ENCODE peak calls at places on chromosome 1, in nine cellular contexts. One of them, this sample, is unnamed.

GRCh38 chr1:230458509-230458908 is 32.4 kb upstream of the PGBD5 start:
- DNase-seq in AG10803: peak; percentile 21
- DNase-seq in choroid plexus epithelial cell: peak; percentile 46
- DNase-seq in pancreas: no peak
- DNase-seq in ascending aorta: no peak
- DNase-seq in cardiac fibroblast: peak; percentile 43
- DNase-seq in stomach: no peak
- DNase-seq in LNCaP clone FGC: no peak
- DNase-seq in left lung: no peak
- DNase-seq in this sample: peak; percentile 66

GRCh38 chr1:236030572-236030971 is 34.3 kb downstream of the NID1 start:
- DNase-seq in AG10803: no peak
- DNase-seq in choroid plexus epithelial cell: no peak
- DNase-seq in pancreas: no peak
- DNase-seq in ascending aorta: no peak
- DNase-seq in cardiac fibroblast: no peak
- DNase-seq in stomach: no peak
- DNase-seq in LNCaP clone FGC: peak; percentile 52
- DNase-seq in left lung: no peak
- DNase-seq in this sample: no peak

GRCh38 chr1:3194760-3195479 is 125.9 kb downstream of the PRDM16 start:
- DNase-seq in AG10803: no peak
- DNase-seq in choroid plexus epithelial cell: no peak
- DNase-seq in pancreas: no peak
- DNase-seq in ascending aorta: peak; percentile 59
- DNase-seq in cardiac fibroblast: no peak
- DNase-seq in stomach: no peak
- DNase-seq in LNCaP clone FGC: no peak
- DNase-seq in left lung: no peak
- DNase-seq in this sample: no peak

GRCh38 chr1:202187040-202187671 is 6.4 kb upstream of the LGR6 start:
- DNase-seq in AG10803: no peak
- DNase-seq in choroid plexus epithelial cell: no peak
- DNase-seq in pancreas: no peak
- DNase-seq in ascending aorta: no peak
- DNase-seq in cardiac fibroblast: no peak
- DNase-seq in stomach: no peak
- DNase-seq in LNCaP clone FGC: no peak
- DNase-seq in left lung: no peak
- DNase-seq in this sample: no peak

GRCh38 chr1:211326528-211327340 is at the start of gene TRAF5:
- DNase-seq in AG10803: peak; percentile 60
- DNase-seq in choroid plexus epithelial cell: peak; percentile 64
- DNase-seq in pancreas: peak; percentile 56
- DNase-seq in ascending aorta: no peak
- DNase-seq in cardiac fibroblast: peak; percentile 64
- DNase-seq in stomach: peak; percentile 58
- DNase-seq in LNCaP clone FGC: no peak
- DNase-seq in left lung: peak; percentile 91
- DNase-seq in this sample: peak; percentile 59

GRCh38 chr1:176384841-176385240 is 78.1 kb upstream of the PAPPA2 start:
- DNase-seq in AG10803: no peak
- DNase-seq in choroid plexus epithelial cell: no peak
- DNase-seq in pancreas: no peak
- DNase-seq in ascending aorta: no peak
- DNase-seq in cardiac fibroblast: no peak
- DNase-seq in stomach: no peak
- DNase-seq in LNCaP clone FGC: no peak
- DNase-seq in left lung: no peak
- DNase-seq in this sample: no peak

GRCh38 chr1:98051065-98051675 is 130.3 kb upstream of the DPYD start:
- DNase-seq in AG10803: peak; percentile 76
- DNase-seq in choroid plexus epithelial cell: peak; percentile 89
- DNase-seq in pancreas: peak; percentile 76
- DNase-seq in ascending aorta: no peak
- DNase-seq in cardiac fibroblast: peak; percentile 87
- DNase-seq in stomach: peak; percentile 72
- DNase-seq in LNCaP clone FGC: peak; percentile 56
- DNase-seq in left lung: no peak
- DNase-seq in this sample: peak; percentile 87

GRCh38 chr1:43451157-43451591 is 2.6 kb downstream of the HYI start:
- DNase-seq in AG10803: no peak
- DNase-seq in choroid plexus epithelial cell: no peak
- DNase-seq in pancreas: no peak
- DNase-seq in ascending aorta: no peak
- DNase-seq in cardiac fibroblast: no peak
- DNase-seq in stomach: no peak
- DNase-seq in LNCaP clone FGC: no peak
- DNase-seq in left lung: no peak
- DNase-seq in this sample: no peak

GRCh38 chr1:200258447-200259375 is 151.1 kb downstream of the ZNF281 start:
- DNase-seq in AG10803: peak; percentile 11
- DNase-seq in choroid plexus epithelial cell: peak; percentile 59
- DNase-seq in pancreas: no peak
- DNase-seq in ascending aorta: no peak
- DNase-seq in cardiac fibroblast: peak; percentile 24
- DNase-seq in stomach: no peak
- DNase-seq in LNCaP clone FGC: no peak
- DNase-seq in left lung: no peak
- DNase-seq in this sample: peak; percentile 33

GRCh38 chr1:94496076-94496755 is 45.3 kb downstream of the F3 start:
- DNase-seq in AG10803: no peak
- DNase-seq in choroid plexus epithelial cell: no peak
- DNase-seq in pancreas: no peak
- DNase-seq in ascending aorta: no peak
- DNase-seq in cardiac fibroblast: no peak
- DNase-seq in stomach: no peak
- DNase-seq in LNCaP clone FGC: no peak
- DNase-seq in left lung: no peak
- DNase-seq in this sample: no peak

DNA sequence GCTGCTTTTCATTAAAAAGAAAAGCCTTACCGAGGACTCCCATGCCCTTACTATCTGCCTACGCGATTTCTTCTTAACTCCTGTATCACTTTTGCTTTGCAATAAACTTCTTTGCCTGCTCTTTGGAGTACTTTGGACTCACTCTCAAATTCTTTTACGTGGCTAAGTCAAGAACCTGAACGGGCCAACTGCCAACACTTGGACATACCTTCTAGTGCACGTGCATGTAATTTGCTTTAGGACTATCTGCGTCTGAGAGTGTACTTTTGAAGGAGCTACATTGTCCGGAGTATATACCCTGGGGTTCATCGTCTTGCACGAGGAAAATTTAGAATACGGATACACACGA is 3.6 kb upstream of the OTUD3 start:
- DNase-seq in AG10803: no peak
- DNase-seq in choroid plexus epithelial cell: no peak
- DNase-seq in pancreas: no peak
- DNase-seq in ascending aorta: no peak
- DNase-seq in cardiac fibroblast: no peak
- DNase-seq in stomach: peak; percentile 75
- DNase-seq in LNCaP clone FGC: no peak
- DNase-seq in left lung: no peak
- DNase-seq in this sample: no peak
- H3K4me3 ChIP-seq in AG10803: no peak overlapping the region
- H3K4me3 ChIP-seq in choroid plexus epithelial cell: no peak overlapping the region
- H3K4me3 ChIP-seq in pancreas: no peak overlapping the region
- H3K4me3 ChIP-seq in ascending aorta: no peak overlapping the region
- H3K4me3 ChIP-seq in cardiac fibroblast: no peak overlapping the region
- H3K4me3 ChIP-seq in stomach: no peak overlapping the region
- H3K4me3 ChIP-seq in LNCaP clone FGC: no peak overlapping the region
- H3K4me3 ChIP-seq in left lung: no peak overlapping the region
- H3K4me3 ChIP-seq in this sample: no peak overlapping the region

GRCh38 chr1:6928106-6928885 is 143.0 kb downstream of the CAMTA1 start:
- DNase-seq in AG10803: no peak
- DNase-seq in choroid plexus epithelial cell: no peak
- DNase-seq in pancreas: no peak
- DNase-seq in ascending aorta: no peak
- DNase-seq in cardiac fibroblast: no peak
- DNase-seq in stomach: no peak
- DNase-seq in LNCaP clone FGC: no peak
- DNase-seq in left lung: no peak
- DNase-seq in this sample: no peak

GRCh38 chr1:6923955-6924890 is 139.0 kb downstream of the CAMTA1 start:
- DNase-seq in AG10803: no peak
- DNase-seq in choroid plexus epithelial cell: no peak
- DNase-seq in pancreas: no peak
- DNase-seq in ascending aorta: no peak
- DNase-seq in cardiac fibroblast: no peak
- DNase-seq in stomach: no peak
- DNase-seq in LNCaP clone FGC: no peak
- DNase-seq in left lung: no peak
- DNase-seq in this sample: no peak

GRCh38 chr1:6930901-6931300 is 145.6 kb downstream of the CAMTA1 start:
- DNase-seq in AG10803: no peak
- DNase-seq in choroid plexus epithelial cell: no peak
- DNase-seq in pancreas: no peak
- DNase-seq in ascending aorta: no peak
- DNase-seq in cardiac fibroblast: no peak
- DNase-seq in stomach: no peak
- DNase-seq in LNCaP clone FGC: no peak
- DNase-seq in left lung: no peak
- DNase-seq in this sample: no peak

GRCh38 chr1:6924891-6925290 is 139.6 kb downstream of the CAMTA1 start:
- DNase-seq in AG10803: no peak
- DNase-seq in choroid plexus epithelial cell: no peak
- DNase-seq in pancreas: no peak
- DNase-seq in ascending aorta: no peak
- DNase-seq in cardiac fibroblast: no peak
- DNase-seq in stomach: no peak
- DNase-seq in LNCaP clone FGC: no peak
- DNase-seq in left lung: no peak
- DNase-seq in this sample: no peak

GRCh38 chr1:6927626-6928025 is 142.4 kb downstream of the CAMTA1 start:
- DNase-seq in AG10803: no peak
- DNase-seq in choroid plexus epithelial cell: no peak
- DNase-seq in pancreas: no peak
- DNase-seq in ascending aorta: no peak
- DNase-seq in cardiac fibroblast: no peak
- DNase-seq in stomach: no peak
- DNase-seq in LNCaP clone FGC: no peak
- DNase-seq in left lung: no peak
- DNase-seq in this sample: no peak
- TF ChIP-seq CTCF in AG10803: no peak
- TF ChIP-seq CTCF in choroid plexus epithelial cell: no peak
- TF ChIP-seq CTCF in pancreas: no peak
- TF ChIP-seq CTCF in ascending aorta: no peak
- TF ChIP-seq CTCF in cardiac fibroblast: no peak
- TF ChIP-seq CTCF in stomach: no peak
- TF ChIP-seq CTCF in LNCaP clone FGC: no peak
- TF ChIP-seq CTCF in left lung: no peak
- TF ChIP-seq CTCF in this sample: no peak

DNA sequence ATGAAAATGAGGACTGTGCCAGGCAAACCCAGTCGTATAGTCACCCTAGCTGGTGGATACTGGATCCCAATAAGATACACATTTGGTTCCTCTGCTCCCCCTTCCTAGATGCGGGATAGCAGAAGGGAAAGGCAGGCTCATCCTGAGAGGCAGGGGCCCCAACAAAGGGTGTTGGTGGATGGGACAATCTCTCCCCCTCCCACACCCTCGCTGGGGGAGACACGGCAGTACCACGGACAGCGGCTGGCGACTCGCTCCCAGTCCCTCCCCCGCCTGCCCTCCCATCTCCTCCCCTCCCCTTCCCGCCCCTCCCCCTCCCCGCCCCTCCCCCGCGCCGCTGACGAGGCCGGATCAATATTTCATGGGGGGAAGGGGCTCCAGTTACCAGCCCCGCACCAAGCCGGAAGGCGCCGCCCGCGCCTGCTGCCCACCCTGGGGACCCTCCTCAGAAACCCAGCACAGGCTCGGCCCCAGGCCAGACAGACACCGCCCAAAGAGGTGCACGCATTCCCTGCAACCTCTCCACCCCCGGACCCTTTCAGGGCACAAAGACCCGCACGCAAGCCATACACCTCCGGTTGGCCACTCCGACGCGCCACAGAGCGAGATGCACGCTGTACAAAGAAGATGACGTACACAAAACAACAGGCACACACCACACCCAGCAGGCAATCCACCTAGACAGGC is 11.5 kb downstream of the RIMS3 start:
- DNase-seq in AG10803: no peak
- DNase-seq in choroid plexus epithelial cell: no peak
- DNase-seq in pancreas: no peak
- DNase-seq in ascending aorta: no peak
- DNase-seq in cardiac fibroblast: no peak
- DNase-seq in stomach: no peak
- DNase-seq in LNCaP clone FGC: no peak
- DNase-seq in left lung: no peak
- DNase-seq in this sample: peak; percentile 15
- H3K4me3 ChIP-seq in AG10803: no peak overlapping the region
- H3K4me3 ChIP-seq in choroid plexus epithelial cell: no peak overlapping the region
- H3K4me3 ChIP-seq in pancreas: no peak overlapping the region
- H3K4me3 ChIP-seq in ascending aorta: no peak overlapping the region
- H3K4me3 ChIP-seq in cardiac fibroblast: no peak overlapping the region
- H3K4me3 ChIP-seq in stomach: no peak overlapping the region
- H3K4me3 ChIP-seq in LNCaP clone FGC: no peak overlapping the region
- H3K4me3 ChIP-seq in left lung: no peak overlapping the region
- H3K4me3 ChIP-seq in this sample: no peak overlapping the region

GRCh38 chr1:77388655-77389054 is 106.8 kb downstream of the AK5 start:
- DNase-seq in AG10803: peak; percentile 54
- DNase-seq in choroid plexus epithelial cell: no peak
- DNase-seq in pancreas: no peak
- DNase-seq in ascending aorta: no peak
- DNase-seq in cardiac fibroblast: peak; percentile 39
- DNase-seq in stomach: no peak
- DNase-seq in LNCaP clone FGC: no peak
- DNase-seq in left lung: no peak
- DNase-seq in this sample: no peak

GRCh38 chr1:77387553-77387952 is 105.7 kb downstream of the AK5 start:
- DNase-seq in AG10803: no peak
- DNase-seq in choroid plexus epithelial cell: no peak
- DNase-seq in pancreas: no peak
- DNase-seq in ascending aorta: no peak
- DNase-seq in cardiac fibroblast: no peak
- DNase-seq in stomach: no peak
- DNase-seq in LNCaP clone FGC: no peak
- DNase-seq in left lung: no peak
- DNase-seq in this sample: no peak

GRCh38 chr1:77383236-77383635 is 101.4 kb downstream of the AK5 start:
- DNase-seq in AG10803: no peak
- DNase-seq in choroid plexus epithelial cell: no peak
- DNase-seq in pancreas: no peak
- DNase-seq in ascending aorta: no peak
- DNase-seq in cardiac fibroblast: no peak
- DNase-seq in stomach: no peak
- DNase-seq in LNCaP clone FGC: no peak
- DNase-seq in left lung: no peak
- DNase-seq in this sample: no peak

GRCh38 chr1:77386276-77386675 is 104.5 kb downstream of the AK5 start:
- DNase-seq in AG10803: no peak
- DNase-seq in choroid plexus epithelial cell: no peak
- DNase-seq in pancreas: no peak
- DNase-seq in ascending aorta: no peak
- DNase-seq in cardiac fibroblast: no peak
- DNase-seq in stomach: no peak
- DNase-seq in LNCaP clone FGC: no peak
- DNase-seq in left lung: no peak
- DNase-seq in this sample: no peak

DNA sequence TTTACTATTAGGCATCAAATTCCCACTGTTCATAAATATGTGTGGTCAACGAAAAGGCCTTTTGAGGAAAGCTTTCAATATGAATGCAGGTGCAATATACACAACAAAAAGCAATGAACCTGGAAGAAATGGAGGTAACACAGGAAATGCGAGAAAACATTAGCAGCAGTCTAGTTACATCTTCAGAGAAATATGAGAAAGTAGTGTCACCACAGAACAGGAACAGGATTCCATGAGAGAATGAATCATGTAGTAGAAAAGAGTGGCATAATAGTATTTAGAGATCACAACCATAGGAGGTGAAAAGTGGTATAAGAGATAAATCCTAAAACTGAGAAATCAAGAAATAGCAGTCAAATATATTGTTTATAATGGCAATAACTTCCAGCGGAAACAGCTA is 103.7 kb downstream of the AK5 start:
- DNase-seq in AG10803: peak; percentile 12
- DNase-seq in choroid plexus epithelial cell: peak; percentile 20
- DNase-seq in pancreas: no peak
- DNase-seq in ascending aorta: no peak
- DNase-seq in cardiac fibroblast: no peak
- DNase-seq in stomach: no peak
- DNase-seq in LNCaP clone FGC: no peak
- DNase-seq in left lung: no peak
- DNase-seq in this sample: no peak
- TF ChIP-seq CTCF in AG10803: no peak
- TF ChIP-seq CTCF in choroid plexus epithelial cell: no peak
- TF ChIP-seq CTCF in pancreas: no peak
- TF ChIP-seq CTCF in ascending aorta: no peak
- TF ChIP-seq CTCF in cardiac fibroblast: no peak
- TF ChIP-seq CTCF in stomach: no peak
- TF ChIP-seq CTCF in LNCaP clone FGC: no peak
- TF ChIP-seq CTCF in left lung: no peak
- TF ChIP-seq CTCF in this sample: no peak

This sample was measured in fibroblast of pulmonary artery.